ENCODE peak calls at places on chromosomes 5 and 9, in nine cellular contexts. K is testis, W is HTR-8/SVneo, J is AG04450, M is HS-27A, X is transverse colon, P is NCI-H1417, C is GM23338, I is amygdala. S is an unnamed sample.

GRCh38 chr5:139803978-139804377 is 8.4 kb downstream of the PSD2 start:
- DNase-seq in P (no peak), W (no peak), K (no peak), I (no peak), M (no peak), J (no peak), C (no peak), X (no peak), S (no peak)

GRCh38 chr5:61461412-61461811 is 129.4 kb downstream of the ZSWIM6 start:
- DNase-seq in I (no peak), J (no peak), C (no peak), M (no peak), P (no peak), W (no peak), X (no peak), K (no peak), S (no peak)

GRCh38 chr5:103249068-103249467 is 9.5 kb upstream of the MACIR start:
- DNase-seq in J (no peak), W (no peak), P (no peak), C (no peak), M (no peak), X (no peak), K (no peak), I (no peak), S (no peak)

GRCh38 chr9:35415769-35416427 is 74.0 kb upstream of the RUSC2 start:
- DNase-seq in I (no peak), M (no peak), C (peak), J (no peak), K (no peak), X (no peak), P (no peak), W (no peak), S (no peak)

GRCh38 chr9:95264954-95265615 is 52.4 kb downstream of the FANCC start:
- DNase-seq in X (no peak), J (peak), M (no peak), I (no peak), C (peak), K (no peak), P (no peak), W (peak), S (no peak)

GRCh38 chr9:113963017-113963620 is 87.0 kb downstream of the ZNF618 start:
- DNase-seq in X (peak), C (peak), W (peak), J (no peak), K (peak), P (no peak), M (no peak), I (no peak), S (peak)

GRCh38 chr5:55062039-55062779 is 38.2 kb downstream of the GZMK start:
- DNase-seq in X (peak), P (no peak), K (no peak), C (no peak), M (no peak), J (no peak), W (no peak), I (no peak), S (no peak)

GRCh38 chr9:5629312-5630037 is 568 bp downstream of the RIC1 start:
- DNase-seq in X (peak), P (peak), C (peak), M (no peak), W (no peak), I (peak), K (peak), J (no peak), S (peak)

GRCh38 chr5:81232449-81233079 is 558 bp upstream of the CKMT2 start:
- DNase-seq in J (no peak), W (no peak), M (no peak), K (peak), X (peak), I (no peak), P (no peak), C (no peak), S (peak)

GRCh38 chr5:33439905-33440481 is 772 bp upstream of the TARS1 start:
- DNase-seq in X (no peak), W (no peak), I (no peak), P (no peak), C (no peak), J (no peak), M (no peak), K (no peak), S (no peak)